ENCODE peak calls at places on chromosomes 7 and 10, in five cellular contexts. J, W, U, D and Z are unnamed samples.

GRCh38 chr10:42952358-42952757 is 124.5 kb upstream of the RET start:
- DNase-seq in J (no peak), W (peak), U (peak), D (peak), Z (peak)

GRCh38 chr7:51316262-51316665 is 345 bp downstream of the COBL start:
- DNase-seq in J (no peak), W (peak), U (peak), D (no peak), Z (no peak)

GRCh38 chr7:47352394-47352968 is 229.4 kb downstream of the TNS3 start:
- DNase-seq in J (no peak), W (no peak), U (no peak), D (no peak), Z (no peak)

GRCh38 chr10:43049081-43049551 is 27.8 kb upstream of the RET start:
- DNase-seq in J (no peak), W (no peak), U (no peak), D (no peak), Z (no peak)

GRCh38 chr7:511476-512145 is 8.0 kb downstream of the PDGFA start:
- DNase-seq in J (no peak), W (no peak), U (no peak), D (no peak), Z (no peak)

GRCh38 chr10:103493911-103494877 is 689 bp downstream of the NEURL1 start:
- DNase-seq in J (no peak), W (no peak), U (peak), D (no peak), Z (no peak)

GRCh38 chr7:18019562-18019961 is 8.1 kb downstream of the PRPS1L1 start:
- DNase-seq in J (peak), W (no peak), U (no peak), D (peak), Z (no peak)

GRCh38 chr10:97851341-97852001 is 1.8 kb downstream of the GOLGA7B start:
- DNase-seq in J (no peak), W (no peak), U (no peak), D (no peak), Z (no peak)

GRCh38 chr7:91880016-91880412 is 488 bp downstream of the MTERF1 start:
- DNase-seq in J (no peak), W (no peak), U (no peak), D (no peak), Z (no peak)

GRCh38 chr7:104767826-104768536 is 246.0 kb upstream of the KMT2E start:
- DNase-seq in J (no peak), W (no peak), U (no peak), D (no peak), Z (no peak)

GRCh38 chr7:128929201-128929808 is 8.4 kb upstream of the IRF5 start:
- DNase-seq in J (no peak), W (no peak), U (no peak), D (no peak), Z (no peak)

GRCh38 chr7:81140775-81141174 is 221.9 kb upstream of the SEMA3C start:
- DNase-seq in J (no peak), W (no peak), U (no peak), D (no peak), Z (no peak)

GRCh38 chr7:767941-768729 is 41.1 kb upstream of the PRKAR1B start:
- DNase-seq in J (peak), W (no peak), U (no peak), D (no peak), Z (no peak)

GRCh38 chr7:154579711-154580110 is 423.2 kb downstream of the PAXIP1 start:
- DNase-seq in J (no peak), W (no peak), U (no peak), D (no peak), Z (no peak)

GRCh38 chr10:119782981-119783664 is 57.3 kb downstream of the INPP5F start:
- DNase-seq in J (no peak), W (no peak), U (no peak), D (no peak), Z (no peak)

GRCh38 chr10:82827901-82828300 is 952.9 kb downstream of the NRG3 start:
- DNase-seq in J (no peak), W (no peak), U (no peak), D (no peak), Z (no peak)

DNA sequence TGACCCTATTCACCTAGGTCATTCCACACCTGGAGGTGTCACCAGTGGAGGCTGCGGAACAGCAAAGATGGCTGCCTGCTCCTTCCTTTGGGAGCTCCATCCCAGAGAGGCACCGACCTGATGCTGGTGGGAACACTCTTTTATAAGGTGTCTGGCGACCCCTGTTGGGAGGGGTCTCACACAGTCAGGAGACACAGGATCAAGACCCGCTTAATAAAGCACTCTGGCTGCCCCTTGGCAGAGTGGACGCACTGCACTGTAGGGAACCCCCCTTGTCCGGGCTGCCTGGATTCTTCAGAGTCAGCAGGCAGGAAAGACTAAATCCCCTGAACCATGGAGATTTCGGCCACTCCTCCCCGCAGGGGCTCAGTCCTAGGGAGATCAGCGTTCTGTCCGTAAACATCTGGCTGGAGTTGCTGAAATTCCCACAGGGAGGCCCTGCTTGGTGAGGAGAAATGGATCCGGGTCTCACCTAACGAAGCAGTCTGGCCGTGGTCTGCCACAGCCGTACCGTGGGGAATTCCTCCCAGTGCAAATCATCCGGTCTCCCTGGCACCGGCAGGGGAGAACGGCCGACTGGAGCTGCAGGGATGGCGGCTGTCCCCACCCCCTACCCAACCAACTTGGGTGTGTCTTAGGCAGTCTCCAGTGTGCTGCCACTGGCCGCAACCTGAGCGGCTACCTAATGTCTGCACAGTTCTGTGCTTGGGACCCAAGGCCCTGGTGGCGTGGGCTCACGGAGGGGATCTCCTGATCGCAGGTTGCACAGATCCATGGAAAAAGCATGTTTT is 66.1 kb downstream of the LSMEM1 start:
- DNase-seq in J (peak), W (peak), U (no peak), D (no peak), Z (no peak)
- H2AFZ ChIP-seq in J (no peak), W (no peak), U (no peak), D (no peak), Z (peak)

GRCh38 chr7:151735854-151736402 is 141.0 kb downstream of the PRKAG2 start:
- DNase-seq in J (no peak), W (no peak), U (no peak), D (no peak), Z (no peak)
- H3K9ac ChIP-seq in J (peak), W (no peak), U (no peak), D (peak), Z (peak)

GRCh38 chr10:5494611-5495010 is 4.8 kb downstream of the CALML5 start:
- DNase-seq in J (no peak), W (no peak), U (no peak), D (no peak), Z (no peak)

GRCh38 chr10:5497948-5498730 is 1.2 kb downstream of the CALML5 start:
- DNase-seq in J (no peak), W (no peak), U (no peak), D (no peak), Z (no peak)

GRCh38 chr10:5498791-5499492 is 428 bp downstream of the CALML5 start:
- DNase-seq in J (no peak), W (no peak), U (no peak), D (no peak), Z (no peak)

GRCh38 chr10:5497289-5497688 is 2.1 kb downstream of the CALML5 start:
- DNase-seq in J (no peak), W (no peak), U (no peak), D (no peak), Z (no peak)

GRCh38 chr10:5496261-5497250 is 2.8 kb downstream of the CALML5 start:
- DNase-seq in J (no peak), W (no peak), U (no peak), D (no peak), Z (no peak)
- H4K8ac ChIP-seq in J (no peak), W (no peak), U (peak), D (peak), Z (no peak)

GRCh38 chr7:12805957-12806356 is 118.5 kb downstream of the ARL4A start:
- DNase-seq in J (no peak), W (no peak), U (no peak), D (no peak), Z (no peak)
- H2AFZ ChIP-seq in J (no peak), W (no peak), U (peak), D (no peak), Z (peak)